ENCODE peak calls at places on chromosomes 13 and 19, in four cellular contexts. F is fibroblast of lung; O is CD8-positive, alpha-beta memory T cell; G is ascending aorta. C is an unnamed sample.

GRCh38 chr13:70568571-70568970 is 460.3 kb upstream of the KLHL1 start:
- DNase-seq in G (no peak), F (peak; percentile 16), O (no peak), C (no peak)

GRCh38 chr13:44768233-44768632 is 192.1 kb upstream of the TSC22D1 start:
- DNase-seq in G (no peak), O (peak; percentile 36), F (no peak), C (no peak)

GRCh38 chr13:30376426-30377311 is 45.6 kb upstream of the UBE2L5 start:
- DNase-seq in O (peak; percentile 79), G (no peak), F (no peak), C (no peak)

GRCh38 chr19:14003279-14004051 is 2.7 kb downstream of the RFX1 start:
- DNase-seq in O (no peak), G (no peak), F (no peak), C (peak; percentile 16)

GRCh38 chr19:18507727-18508440 is 14.0 kb downstream of the ELL start:
- DNase-seq in O (no peak), F (no peak), G (no peak), C (peak; percentile 55)

GRCh38 chr19:10551698-10552301 is 8.1 kb downstream of the ATG4D start:
- DNase-seq in F (no peak), G (no peak), O (peak; percentile 33), C (no peak)

GRCh38 chr19:52749780-52750179 is 14.9 kb upstream of the ZNF611 start:
- DNase-seq in O (no peak), F (no peak), G (no peak), C (no peak)

GRCh38 chr13:85816413-85816812 is 17.2 kb upstream of the SLITRK6 start:
- DNase-seq in F (no peak), O (no peak), G (no peak), C (no peak)

GRCh38 chr13:20664304-20664703 is 39.2 kb upstream of the IL17D start:
- DNase-seq in F (no peak), G (no peak), O (no peak), C (no peak)

GRCh38 chr19:11787536-11787935 is 10.8 kb upstream of the ZNF491 start:
- DNase-seq in O (no peak), F (no peak), G (no peak), C (no peak)

GRCh38 chr19:11007376-11007775 is 46.5 kb downstream of the SMARCA4 start:
- DNase-seq in O (no peak), G (no peak), F (no peak), C (no peak)

GRCh38 chr19:47369923-47370625 is 21.0 kb downstream of the DHX34 start:
- DNase-seq in G (no peak), O (no peak), F (peak; percentile 63), C (no peak)

GRCh38 chr13:23928985-23929384 is 31.7 kb upstream of the C1QTNF9B start:
- DNase-seq in F (peak; percentile 93), O (no peak), G (no peak), C (no peak)

GRCh38 chr19:40888191-40888590 is 6.2 kb upstream of the CYP2A7 start:
- DNase-seq in O (no peak), G (no peak), F (no peak), C (no peak)

GRCh38 chr13:51218691-51219090 is 3.5 kb upstream of the FAM124A start:
- DNase-seq in G (no peak), O (no peak), F (no peak), C (no peak)

GRCh38 chr19:1856698-1857603 is 6.4 kb downstream of the KLF16 start:
- DNase-seq in O (no peak), F (peak; percentile 74), G (no peak), C (peak; percentile 82)

GRCh38 chr13:98570929-98571372 is 6.0 kb downstream of the STK24 start:
- DNase-seq in G (no peak), F (peak; percentile 45), O (peak; percentile 53), C (no peak)

GRCh38 chr13:96112936-96113335 is 23.0 kb downstream of the HS6ST3 start:
- DNase-seq in F (no peak), O (no peak), G (no peak), C (no peak)

GRCh38 chr13:51821666-51822065 is 17.7 kb upstream of the DHRS12 start:
- DNase-seq in G (no peak), F (no peak), O (peak; percentile 45), C (no peak)

GRCh38 chr13:23432589-23432988 is 913 bp downstream of the SACS start:
- DNase-seq in G (no peak), O (no peak), F (peak; percentile 18), C (no peak)

GRCh38 chr19:926595-927043 is 784 bp downstream of the ARID3A start:
- DNase-seq in O (no peak), G (no peak), F (no peak), C (peak; percentile 70)

GRCh38 chr19:58353717-58354477 is 605 bp upstream of the A1BG start:
- DNase-seq in O (no peak), G (no peak), F (no peak), C (no peak)

DNA sequence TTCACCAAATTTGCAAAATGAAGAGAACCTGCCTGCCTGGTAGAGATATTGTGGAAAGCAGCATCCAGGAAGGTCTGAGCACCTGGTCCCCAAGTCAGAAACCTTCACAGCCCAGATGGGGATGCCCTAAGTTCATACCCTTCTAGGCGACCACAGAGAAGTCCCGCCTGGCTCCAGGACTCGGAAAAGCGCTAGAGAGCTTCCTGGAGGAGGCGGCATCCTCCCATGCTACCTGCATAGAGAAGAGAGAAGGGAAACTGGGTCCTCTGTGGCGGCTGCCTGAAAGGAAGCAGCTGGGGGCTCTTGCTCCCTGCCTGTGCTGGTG is 22.2 kb upstream of the ZNF30 start:
- DNase-seq in F (no peak), O (no peak), G (no peak), C (no peak)
- H3K27me3 ChIP-seq in F (peaks cover 10% of the 10 kb centered on the region), O (peaks cover 21% of the 10 kb centered on the region), G (no peaks in the 10 kb centered on the region), C (peaks cover 94% of the 10 kb centered on the region)

GRCh38 chr13:67101730-67102467 is 128.2 kb downstream of the PCDH9 start:
- DNase-seq in G (no peak), F (peak; percentile 41), O (no peak), C (no peak)
- H3K27ac ChIP-seq in G (no peak overlapping the region), F (no peak overlapping the region), O (no peak overlapping the region), C (peak overlapping the region; percentile 37)

GRCh38 chr13:83881031-83881727 is 1.1 kb downstream of the SLITRK1 start:
- DNase-seq in G (no peak), O (no peak), F (no peak), C (no peak)

GRCh38 chr13:83882626-83882959 is 319 bp upstream of the SLITRK1 start:
- DNase-seq in O (no peak), F (no peak), G (no peak), C (no peak)

GRCh38 chr13:83883061-83883523 is 818 bp upstream of the SLITRK1 start:
- DNase-seq in F (no peak), G (no peak), O (no peak), C (no peak)

GRCh38 chr13:83880275-83881027 is 1.8 kb downstream of the SLITRK1 start:
- DNase-seq in G (no peak), F (no peak), O (no peak), C (no peak)

GRCh38 chr13:83881917-83882625 is at the start of gene SLITRK1:
- DNase-seq in O (peak; percentile 2), F (peak; percentile 74), G (no peak), C (no peak)
- H3K4me3 ChIP-seq in O (no peak within 1 kb of the TSS), F (peak within 1 kb of the TSS; percentile 44), G (peak within 1 kb of the TSS; percentile 18), C (no peak within 1 kb of the TSS)

GRCh38 chr13:111939285-111940278 is 127.4 kb upstream of the SOX1 start:
- DNase-seq in G (no peak), F (no peak), O (no peak), C (no peak)
- H3K27me3 ChIP-seq in G (no peaks in the 10 kb centered on the region), F (no peaks in the 10 kb centered on the region), O (no peaks in the 10 kb centered on the region), C (peaks cover 78% of the 10 kb centered on the region)

GRCh38 chr19:12838893-12839656 is 760 bp downstream of the MAST1 start:
- DNase-seq in G (no peak), F (no peak), O (peak; percentile 25), C (no peak)

GRCh38 chr19:12841094-12841493 is 2.8 kb downstream of the MAST1 start:
- DNase-seq in G (no peak), O (no peak), F (no peak), C (no peak)

GRCh38 chr19:12842511-12842910 is 4.2 kb downstream of the MAST1 start:
- DNase-seq in F (no peak), G (no peak), O (no peak), C (no peak)

GRCh38 chr19:12838182-12838890 is at the start of gene MAST1:
- DNase-seq in G (no peak), O (peak; percentile 45), F (no peak), C (no peak)

GRCh38 chr19:12840091-12841079 is 2.1 kb downstream of the MAST1 start:
- DNase-seq in F (peak; percentile 47), G (no peak), O (peak; percentile 18), C (peak; percentile 25)
- H3K27ac ChIP-seq in F (no peak overlapping the region), G (no peak overlapping the region), O (no peak overlapping the region), C (no peak overlapping the region)

DNA sequence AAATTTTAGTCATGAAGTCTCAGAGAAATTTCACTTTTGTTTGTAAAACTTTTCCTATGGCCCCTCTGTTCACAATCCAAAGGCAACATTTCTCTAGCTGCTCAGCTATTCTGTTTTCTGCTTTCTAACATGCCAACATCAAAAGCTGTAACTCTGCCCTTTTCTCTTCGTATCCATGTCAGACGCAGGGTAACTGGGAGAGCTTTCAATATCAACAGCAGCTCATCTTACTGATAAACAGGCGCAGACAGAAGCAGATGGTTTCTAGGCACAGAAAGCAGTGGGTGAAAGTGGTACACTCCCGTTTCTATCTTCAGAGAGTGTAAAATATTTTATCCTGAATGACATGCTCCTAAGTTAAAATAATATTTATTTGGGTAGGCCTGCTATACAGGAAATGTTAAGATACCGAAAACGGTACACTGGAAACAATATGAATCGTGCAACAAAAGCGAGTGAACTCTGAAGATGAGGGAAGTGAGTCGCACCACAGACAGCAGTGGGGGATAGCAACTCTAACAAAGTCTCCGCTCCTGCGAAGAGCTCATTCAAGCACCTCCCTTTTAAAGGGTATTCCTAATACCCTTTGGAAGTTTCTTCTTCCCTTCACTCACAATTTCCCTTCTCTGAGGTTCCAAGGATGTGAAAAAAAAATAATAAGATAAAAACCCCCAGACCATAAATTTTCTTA is 798.3 kb downstream of the GPC5 start:
- DNase-seq in F (peak; percentile 24), G (no peak), O (no peak), C (no peak)
- H3K4me3 ChIP-seq in F (peak overlapping the region; percentile 30), G (no peak overlapping the region), O (no peak overlapping the region), C (no peak overlapping the region)

GRCh38 chr19:39304185-39304513 is 7.9 kb downstream of the IFNL1 start:
- DNase-seq in F (no peak), G (no peak), O (no peak), C (no peak)

GRCh38 chr19:39307233-39307821 is 11.1 kb downstream of the IFNL1 start:
- DNase-seq in F (no peak), G (no peak), O (no peak), C (no peak)

GRCh38 chr19:39304701-39305571 is 8.7 kb downstream of the IFNL1 start:
- DNase-seq in F (no peak), O (no peak), G (no peak), C (no peak)

GRCh38 chr19:39307822-39308530 is 11.8 kb downstream of the IFNL1 start:
- DNase-seq in F (no peak), G (no peak), O (no peak), C (no peak)

DNA sequence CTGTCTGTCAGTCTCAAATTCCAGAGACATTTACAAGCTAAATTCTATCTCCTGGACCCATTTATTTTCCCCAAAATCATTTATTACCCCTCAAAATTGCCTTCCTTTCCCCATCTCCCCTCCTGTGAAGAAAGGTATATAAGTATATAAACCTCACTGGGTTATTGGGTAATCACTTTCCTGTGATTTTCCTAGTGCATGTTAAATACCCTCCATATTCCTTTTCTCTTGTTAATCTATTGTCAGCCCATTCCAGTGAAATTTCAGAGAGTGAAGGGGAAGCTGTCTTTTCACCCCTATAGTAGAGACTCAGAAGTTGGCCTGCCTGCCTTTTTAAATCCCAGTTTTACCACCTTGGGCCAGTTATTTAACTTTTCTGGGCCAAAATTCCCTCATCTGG is 9.9 kb downstream of the IFNL1 start:
- DNase-seq in O (no peak), F (no peak), G (no peak), C (no peak)
- H3K27me3 ChIP-seq in O (no peaks in the 10 kb centered on the region), F (peaks cover 34% of the 10 kb centered on the region), G (peaks cover 7% of the 10 kb centered on the region), C (peaks cover 87% of the 10 kb centered on the region)

C was measured in left ventricle myocardium inferior.